ENCODE peak calls at places on chromosomes 3 and 15, in seven cellular contexts. F is endothelial cell of umbilical vein, I is GM12878, T is HepG2, R is HCT116, C is K562, X is H1. L is an unnamed sample.

GRCh38 chr15:67998599-67999122 is 55.5 kb upstream of the PIAS1 start:
- DNase-seq in F (no peak), I (no peak), T (no peak), R (no peak), C (no peak), X (no peak), L (peak)

GRCh38 chr3:86993704-86994103 is 2.8 kb upstream of the VGLL3 start:
- DNase-seq in F (peak), I (no peak), T (no peak), R (no peak), C (no peak), X (no peak), L (peak)

GRCh38 chr15:63246691-63247464 is 30.5 kb upstream of the APH1B start:
- DNase-seq in F (no peak), I (no peak), T (peak), R (no peak), C (no peak), X (no peak), L (peak)

GRCh38 chr3:99647081-99647480 is 8.7 kb downstream of the COL8A1 start:
- DNase-seq in F (no peak), I (no peak), T (no peak), R (no peak), C (no peak), X (no peak), L (no peak)

GRCh38 chr15:38176696-38177095 is 75.9 kb upstream of the SPRED1 start:
- DNase-seq in F (no peak), I (no peak), T (no peak), R (no peak), C (no peak), X (no peak), L (no peak)

GRCh38 chr3:15778332-15778858 is 19.4 kb downstream of the ANKRD28 start:
- DNase-seq in F (no peak), I (no peak), T (no peak), R (no peak), C (no peak), X (no peak), L (no peak)

GRCh38 chr15:75551076-75551475 is 28.0 kb downstream of the PTPN9 start:
- DNase-seq in F (no peak), I (no peak), T (no peak), R (no peak), C (no peak), X (no peak), L (no peak)

GRCh38 chr15:83890584-83890983 is 236.7 kb downstream of the ADAMTSL3 start:
- DNase-seq in F (peak), I (no peak), T (no peak), R (no peak), C (no peak), X (no peak), L (peak)

GRCh38 chr15:38362355-38362754 is 91.6 kb upstream of the FAM98B start:
- DNase-seq in F (no peak), I (no peak), T (no peak), R (no peak), C (no peak), X (no peak), L (no peak)

GRCh38 chr3:102229062-102229655 is 205.7 kb upstream of the ZPLD1 start:
- DNase-seq in F (peak), I (peak), T (peak), R (peak), C (peak), X (peak), L (peak)

GRCh38 chr15:60374628-60375081 is 23.1 kb downstream of the ANXA2 start:
- DNase-seq in F (peak), I (no peak), T (peak), R (peak), C (no peak), X (no peak), L (no peak)

GRCh38 chr15:65096481-65097385 is 18.3 kb downstream of the UBAP1L start:
- DNase-seq in F (no peak), I (no peak), T (no peak), R (no peak), C (no peak), X (no peak), L (no peak)

GRCh38 chr3:36792342-36792741 is 28.0 kb upstream of the DCLK3 start:
- DNase-seq in F (peak), I (no peak), T (peak), R (peak), C (peak), X (peak), L (no peak)

GRCh38 chr15:36497903-36498302 is 81.5 kb upstream of the CDIN1 start:
- DNase-seq in F (no peak), I (no peak), T (no peak), R (no peak), C (no peak), X (no peak), L (no peak)

GRCh38 chr3:177284383-177284881 is 87.2 kb upstream of the TBL1XR1 start:
- DNase-seq in F (no peak), I (no peak), T (peak), R (peak), C (peak), X (peak), L (peak)

GRCh38 chr15:40894689-40895308 is 549 bp downstream of the VPS18 start:
- DNase-seq in F (peak), I (no peak), T (peak), R (peak), C (peak), X (peak), L (no peak)

GRCh38 chr15:56831467-56831866 is 87.0 kb upstream of the TCF12 start:
- DNase-seq in F (no peak), I (no peak), T (no peak), R (no peak), C (no peak), X (no peak), L (no peak)

GRCh38 chr15:59590027-59590426 is 21.6 kb upstream of the GCNT3 start:
- DNase-seq in F (no peak), I (peak), T (no peak), R (no peak), C (no peak), X (no peak), L (no peak)

GRCh38 chr15:79492065-79492464 is 59.9 kb downstream of the MINAR1 start:
- DNase-seq in F (no peak), I (no peak), T (no peak), R (no peak), C (no peak), X (no peak), L (no peak)

GRCh38 chr15:47603026-47603425 is 114.3 kb upstream of the SEMA6D start:
- DNase-seq in F (no peak), I (no peak), T (no peak), R (no peak), C (no peak), X (no peak), L (no peak)

GRCh38 chr3:190120161-190121060 is at the start of gene P3H2:
- DNase-seq in F (peak), I (no peak), T (peak), R (peak), C (no peak), X (peak), L (no peak)
- TF ChIP-seq POLR2AphosphoS5 in F (peak), I (no peak), T (no peak), R (no peak), C (no peak), X (peak), L (no peak)

GRCh38 chr3:124107491-124107890 is 115.6 kb upstream of the ROPN1 start:
- DNase-seq in F (no peak), I (no peak), T (no peak), R (no peak), C (no peak), X (no peak), L (no peak)

GRCh38 chr3:124107074-124107473 is 115.2 kb upstream of the ROPN1 start:
- DNase-seq in F (no peak), I (no peak), T (no peak), R (no peak), C (no peak), X (no peak), L (no peak)

GRCh38 chr3:124113475-124113874 is 121.6 kb upstream of the ROPN1 start:
- DNase-seq in F (no peak), I (no peak), T (no peak), R (no peak), C (no peak), X (no peak), L (no peak)

DNA sequence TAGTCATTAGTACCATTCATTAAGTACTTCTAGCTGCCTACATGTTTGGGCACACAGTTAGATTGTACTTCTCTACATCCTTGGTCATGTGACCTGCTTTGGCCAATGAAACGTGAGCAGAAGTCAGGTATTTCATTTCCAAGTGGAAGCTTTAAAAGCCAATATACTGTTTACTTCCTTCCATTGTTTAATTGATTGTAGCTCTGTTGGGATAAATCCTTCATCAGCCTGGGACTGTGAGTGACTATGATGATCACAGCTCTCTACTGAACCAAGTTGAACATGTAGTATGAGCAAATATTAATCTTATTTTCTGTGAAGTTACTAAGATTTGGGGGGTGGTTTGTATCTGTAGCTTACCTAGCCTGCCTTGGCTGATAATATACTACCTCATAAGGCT is 116.5 kb upstream of the ROPN1 start:
- DNase-seq in F (no peak), I (no peak), T (no peak), R (no peak), C (no peak), X (no peak), L (no peak)
- H3K9ac ChIP-seq in F (no peak), I (no peak), T (no peak), R (no peak), C (no peak), X (no peak), L (no peak)

DNA sequence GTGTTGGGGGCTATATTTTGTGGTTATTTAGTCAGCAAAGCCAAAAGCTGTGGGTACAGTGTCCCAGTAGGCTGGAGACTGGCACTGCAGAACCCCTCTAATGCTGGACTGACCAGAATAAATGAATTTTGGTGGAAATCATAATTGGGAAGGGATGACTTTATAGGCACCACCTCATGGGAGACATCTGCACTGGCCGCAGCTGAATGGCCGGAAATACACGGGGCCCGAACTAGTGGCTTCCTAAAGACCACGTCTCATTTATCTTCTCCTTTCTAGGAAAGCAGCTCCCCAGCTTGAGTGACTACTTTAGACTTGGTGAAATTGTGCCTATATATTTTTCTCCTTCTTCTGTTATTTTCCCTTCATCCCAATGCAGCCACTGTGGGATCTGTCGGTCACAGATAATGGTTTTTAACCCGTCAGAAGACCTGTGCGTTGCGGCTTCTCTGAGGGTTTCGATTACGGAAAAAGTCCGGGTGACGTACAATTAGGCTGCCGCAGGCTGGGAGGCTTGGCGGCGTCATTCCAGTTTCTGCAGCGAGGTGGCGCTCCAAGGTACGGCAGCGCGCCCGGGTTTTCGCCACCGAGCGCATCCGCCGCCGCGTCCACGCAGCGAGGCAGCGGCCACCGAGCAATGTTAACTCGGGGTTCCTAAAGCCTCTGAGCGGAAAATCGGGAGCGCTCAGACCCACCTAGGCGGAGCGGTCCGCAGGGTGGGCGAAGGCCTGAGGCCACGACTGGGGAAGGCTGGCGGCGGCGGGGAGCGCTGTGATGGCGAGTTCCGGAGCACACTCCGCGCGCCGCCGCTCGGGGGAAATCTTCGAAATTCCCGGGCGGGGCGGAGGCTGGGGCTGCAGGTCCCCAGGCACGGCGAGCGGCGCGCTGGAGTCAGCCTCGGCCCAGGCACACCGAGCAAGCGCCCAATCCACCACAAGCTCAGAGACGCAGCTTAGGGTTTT is 26.3 kb downstream of the NR2F2 start:
- DNase-seq in F (peak), I (peak), T (peak), R (peak), C (peak), X (peak), L (no peak)
- TF ChIP-seq EZH2 in F (no peak), I (no peak), T (no peak), R (no peak), C (no peak), X (peak), L (no peak)

GRCh38 chr3:31277582-31277981 is 255.1 kb upstream of the STT3B start:
- DNase-seq in F (peak), I (no peak), T (no peak), R (no peak), C (no peak), X (no peak), L (no peak)
- TF ChIP-seq POLR2AphosphoS5 in F (peak), I (no peak), T (no peak), R (no peak), C (no peak), X (no peak), L (no peak)